ENCODE peak calls at places on chromosome 6, in five cellular contexts. Q is WERI-Rb-1, P is Peyer's patch, Z is ovary, I is DND-41. A is an unnamed sample.

GRCh38 chr6:52696418-52696817 is 25.5 kb downstream of the TMEM14A start:
- DNase-seq in Z (no peak), P (no peak), I (no peak), Q (no peak), A (no peak)

GRCh38 chr6:138528137-138528536 is 28.8 kb upstream of the NHSL1 start:
- DNase-seq in P (no peak), Q (no peak), I (no peak), Z (no peak), A (no peak)

GRCh38 chr6:3524461-3524860 is 67.6 kb upstream of the SLC22A23 start:
- DNase-seq in I (no peak), P (no peak), Z (no peak), Q (no peak), A (no peak)

GRCh38 chr6:137722749-137723272 is 144.2 kb upstream of the TNFAIP3 start:
- DNase-seq in Q (no peak), I (peak), Z (no peak), P (no peak), A (no peak)

GRCh38 chr6:135657207-135657606 is 159.7 kb upstream of the AHI1 start:
- DNase-seq in P (no peak), I (no peak), Z (no peak), Q (no peak), A (no peak)

GRCh38 chr6:53752856-53753255 is 41.9 kb upstream of the LRRC1 start:
- DNase-seq in Q (no peak), I (no peak), P (no peak), Z (no peak), A (no peak)

GRCh38 chr6:52363222-52363867 is 1.4 kb downstream of the PAQR8 start:
- DNase-seq in Q (no peak), P (peak), I (no peak), Z (peak), A (no peak)

GRCh38 chr6:54574671-54575070 is 266.4 kb downstream of the TINAG start:
- DNase-seq in Q (no peak), I (no peak), Z (no peak), P (no peak), A (no peak)

GRCh38 chr6:39184906-39185580 is 44.2 kb downstream of the KCNK5 start:
- DNase-seq in P (peak), I (no peak), Z (no peak), Q (no peak), A (peak)

GRCh38 chr6:6008648-6009421 is 2.1 kb upstream of the NRN1 start:
- DNase-seq in I (no peak), Q (peak), P (peak), Z (peak), A (peak)

GRCh38 chr6:107129370-107129925 is 14.1 kb upstream of the BEND3 start:
- DNase-seq in P (no peak), I (no peak), Q (no peak), Z (no peak), A (peak)

GRCh38 chr6:139570166-139570565 is 195.7 kb upstream of the CITED2 start:
- DNase-seq in Q (no peak), I (no peak), P (no peak), Z (no peak), A (no peak)

GRCh38 chr6:148720897-148721296 is 25.9 kb upstream of the UST start:
- DNase-seq in Q (no peak), Z (no peak), P (no peak), I (no peak), A (no peak)

GRCh38 chr6:133888931-133889556 is at the start of gene TCF21:
- DNase-seq in I (no peak), P (peak), Z (peak), Q (no peak), A (no peak)

GRCh38 chr6:30005482-30005881 is 55.6 kb upstream of the POLR1H start:
- DNase-seq in I (no peak), Z (no peak), P (no peak), Q (no peak), A (no peak)

GRCh38 chr6:51430610-51431009 is 611.9 kb downstream of the TFAP2B start:
- DNase-seq in Q (no peak), I (no peak), Z (no peak), P (no peak), A (no peak)

GRCh38 chr6:133548409-133548808 is 307.3 kb downstream of the EYA4 start:
- DNase-seq in Q (no peak), Z (no peak), I (no peak), P (no peak), A (no peak)

GRCh38 chr6:151341481-151342195 is 49.7 kb downstream of the ZBTB2 start:
- DNase-seq in I (no peak), Z (no peak), Q (no peak), P (no peak), A (no peak)

GRCh38 chr6:87705070-87705691 is 3.1 kb upstream of the AKIRIN2 start:
- DNase-seq in Q (no peak), P (no peak), Z (no peak), I (no peak), A (no peak)

GRCh38 chr6:153024401-153025017 is 22.0 kb upstream of the MTRF1L start:
- DNase-seq in Z (no peak), Q (peak), I (peak), P (peak), A (peak)

GRCh38 chr6:6365242-6365641 is 44.8 kb upstream of the F13A1 start:
- DNase-seq in Q (no peak), Z (no peak), P (no peak), I (no peak), A (no peak)

GRCh38 chr6:150866147-150867073 is 908 bp downstream of the MTHFD1L start:
- DNase-seq in Z (peak), I (peak), Q (peak), P (peak), A (peak)

GRCh38 chr6:5214570-5215052 is 46.1 kb downstream of the LYRM4 start:
- DNase-seq in I (peak), Q (peak), P (no peak), Z (peak), A (peak)

GRCh38 chr6:100363651-100364050 is 101.1 kb downstream of the SIM1 start:
- DNase-seq in I (no peak), Q (no peak), Z (no peak), P (no peak), A (no peak)

GRCh38 chr6:6610031-6610591 is 21.6 kb downstream of the LY86 start:
- DNase-seq in Z (no peak), I (no peak), Q (no peak), P (peak), A (no peak)

GRCh38 chr6:80618953-80619352 is 512.5 kb downstream of the BCKDHB start:
- DNase-seq in P (no peak), Q (no peak), Z (no peak), I (no peak), A (no peak)

GRCh38 chr6:47587503-47587902 is 109.9 kb downstream of the CD2AP start:
- DNase-seq in Q (no peak), Z (no peak), P (no peak), I (no peak), A (no peak)

GRCh38 chr6:35687658-35688604 is 784 bp downstream of the FKBP5 start:
- DNase-seq in P (peak), Z (peak), I (no peak), Q (peak), A (peak)

GRCh38 chr6:154921482-154921881 is 73.6 kb upstream of the TIAM2 start:
- DNase-seq in P (no peak), I (no peak), Z (no peak), Q (no peak), A (no peak)

GRCh38 chr6:157779705-157780604 is 43.1 kb upstream of the SNX9 start:
- DNase-seq in P (no peak), Q (no peak), Z (no peak), I (no peak), A (no peak)

GRCh38 chr6:97085772-97086171 is 161.2 kb downstream of the KLHL32 start:
- DNase-seq in I (no peak), Z (no peak), Q (no peak), P (no peak), A (no peak)

GRCh38 chr6:109958626-109959025 is 19.5 kb upstream of the GPR6 start:
- DNase-seq in Q (no peak), Z (no peak), P (no peak), I (no peak), A (no peak)

GRCh38 chr6:30124391-30124790 is 11.5 kb upstream of the TRIM31 start:
- DNase-seq in I (no peak), P (no peak), Q (no peak), Z (no peak), A (no peak)

GRCh38 chr6:5151295-5151954 is 66.3 kb downstream of the PPP1R3G start:
- DNase-seq in P (no peak), Q (no peak), I (no peak), Z (no peak), A (no peak)

GRCh38 chr6:48183816-48184215 is 72.8 kb upstream of the PTCHD4 start:
- DNase-seq in P (no peak), Q (no peak), Z (no peak), I (no peak), A (no peak)

GRCh38 chr6:116557863-116558262 is 4.3 kb downstream of the CALHM4 start:
- DNase-seq in Q (no peak), I (no peak), Z (no peak), P (no peak), A (peak)

GRCh38 chr6:53112404-53112803 is 36.2 kb downstream of the GCM1 start:
- DNase-seq in Q (no peak), Z (no peak), I (no peak), P (peak), A (no peak)

GRCh38 chr6:35601331-35602132 is 87.2 kb downstream of the FKBP5 start:
- DNase-seq in Z (no peak), I (peak), P (peak), Q (no peak), A (peak)

DNA sequence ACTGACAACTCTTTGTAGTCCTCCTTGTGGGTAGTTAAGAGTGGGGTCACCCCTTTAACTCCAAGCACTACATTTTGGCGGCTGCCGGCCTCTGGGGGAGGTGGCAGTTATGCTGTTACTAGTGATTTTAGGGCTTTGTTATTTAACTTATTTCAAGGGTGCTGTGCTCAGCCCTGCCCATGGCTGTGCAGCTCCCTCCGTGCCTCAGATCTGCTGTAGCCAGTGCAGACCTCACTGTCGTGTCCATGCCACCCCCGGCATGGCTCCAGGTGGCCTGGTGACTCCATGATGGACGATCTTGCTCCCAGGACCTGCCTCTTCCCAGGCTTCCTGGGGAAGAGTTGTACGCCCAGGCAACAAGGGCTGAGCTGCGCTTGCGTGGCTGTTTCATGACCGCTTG is 15.4 kb downstream of the UQCC2 start:
- DNase-seq in I (no peak), Q (peak), P (no peak), Z (no peak), A (no peak)
- H3K4me3 ChIP-seq in I (no peak), Q (no peak), P (no peak), Z (no peak), A (no peak)

GRCh38 chr6:104603108-104603745 is 256.5 kb downstream of the HACE1 start:
- DNase-seq in I (no peak), Z (no peak), P (no peak), Q (no peak), A (no peak)
- H3K27ac ChIP-seq in I (no peak), Z (no peak), P (no peak), Q (no peak), A (no peak)

GRCh38 chr6:89311853-89312531 is 3.1 kb downstream of the GABRR2 start:
- DNase-seq in Z (peak), P (no peak), Q (peak), I (no peak), A (peak)
- TF ChIP-seq CTCF in Z (peak), P (peak), Q (peak), I (no peak), A (peak)

GRCh38 chr6:43053545-43054205 is at the start of gene CUL7:
- DNase-seq in Z (peak), P (peak), I (peak), Q (peak), A (peak)

GRCh38 chr6:43054206-43054943 is 724 bp upstream of the CUL7 start:
- DNase-seq in I (no peak), Q (no peak), P (no peak), Z (peak), A (no peak)

GRCh38 chr6:43050981-43051380 is 2.7 kb downstream of the CUL7 start:
- DNase-seq in I (no peak), Q (no peak), Z (no peak), P (no peak), A (no peak)

GRCh38 chr6:43052842-43053544 is 658 bp downstream of the CUL7 start:
- DNase-seq in P (no peak), Q (no peak), I (peak), Z (peak), A (no peak)

GRCh38 chr6:43052225-43052841 is 1.3 kb downstream of the CUL7 start:
- DNase-seq in Z (peak), I (no peak), Q (no peak), P (no peak), A (no peak)
- H3K4me3 ChIP-seq in Z (no peak), I (peak), Q (no peak), P (no peak), A (peak)

GRCh38 chr6:41724638-41725501 is 10.5 kb downstream of the TFEB start:
- DNase-seq in I (no peak), Z (no peak), P (no peak), Q (no peak), A (no peak)
- H3K27ac ChIP-seq in I (no peak), Z (no peak), P (no peak), Q (no peak), A (no peak)

GRCh38 chr6:31271641-31272357 is at the start of gene HLA-C:
- DNase-seq in I (peak), Z (peak), P (peak), Q (peak), A (peak)
- TF ChIP-seq CTCF in I (peak), Z (no peak), P (no peak), Q (peak), A (no peak)